ENCODE peak calls at places on chromosomes 6 and 20, in eight cellular contexts. W is HCT116, N is K562, U is HepG2, D is esophagus muscularis mucosa, L is prostate gland, J is SK-N-MC, R is SK-N-SH. F is an unnamed sample. For H3K9me3, the result is how much of the 10 kb centered on the place peaks cover.

GRCh38 chr6:3796396-3796795 is 44.9 kb upstream of the PXDC1 start:
- DNase-seq in W (no peak), N (no peak), U (no peak), D (no peak), L (no peak), J (no peak), R (no peak), F (no peak)

GRCh38 chr6:43973351-43973750 is 153.9 kb downstream of the MRPL14 start:
- DNase-seq in W (no peak), N (no peak), U (no peak), D (no peak), L (peak), J (no peak), R (no peak), F (peak)

GRCh38 chr6:19465760-19466159 is 371.4 kb upstream of the ID4 start:
- DNase-seq in W (no peak), N (no peak), U (no peak), D (no peak), L (peak), J (no peak), R (no peak), F (no peak)

GRCh38 chr6:28922841-28923317 is 906 bp downstream of the TRIM27 start:
- DNase-seq in W (no peak), N (no peak), U (no peak), D (no peak), L (peak), J (no peak), R (peak), F (no peak)

GRCh38 chr6:168985705-168986104 is 267.9 kb downstream of the THBS2 start:
- DNase-seq in W (no peak), N (no peak), U (no peak), D (no peak), L (no peak), J (no peak), R (no peak), F (no peak)

GRCh38 chr20:46056970-46057855 is 28.2 kb downstream of the SLC12A5 start:
- DNase-seq in W (no peak), N (peak), U (no peak), D (peak), L (no peak), J (no peak), R (no peak), F (no peak)

GRCh38 chr6:43936476-43936875 is 166.5 kb downstream of the VEGFA start:
- DNase-seq in W (no peak), N (no peak), U (no peak), D (no peak), L (no peak), J (no peak), R (peak), F (no peak)

GRCh38 chr6:25456249-25456648 is 177.1 kb downstream of the CARMIL1 start:
- DNase-seq in W (no peak), N (no peak), U (no peak), D (no peak), L (no peak), J (no peak), R (peak), F (no peak)

GRCh38 chr6:161152904-161153662 is 120.8 kb downstream of the AGPAT4 start:
- DNase-seq in W (no peak), N (peak), U (no peak), D (no peak), L (no peak), J (no peak), R (peak), F (no peak)

GRCh38 chr6:150696156-150696555 is 96.5 kb downstream of the PLEKHG1 start:
- DNase-seq in W (no peak), N (no peak), U (no peak), D (no peak), L (no peak), J (no peak), R (no peak), F (no peak)

GRCh38 chr6:147566244-147566898 is 57.9 kb downstream of the SAMD5 start:
- DNase-seq in W (no peak), N (no peak), U (no peak), D (no peak), L (no peak), J (no peak), R (no peak), F (no peak)

GRCh38 chr20:4062721-4063606 is 47.6 kb upstream of the RNF24 start:
- DNase-seq in W (no peak), N (no peak), U (peak), D (no peak), L (no peak), J (no peak), R (no peak), F (no peak)

GRCh38 chr6:27275025-27275956 is 27.8 kb downstream of the PRSS16 start:
- DNase-seq in W (peak), N (peak), U (no peak), D (no peak), L (no peak), J (no peak), R (peak), F (no peak)

GRCh38 chr20:44716309-44717106 is 1.3 kb downstream of the CCN5 start:
- DNase-seq in W (no peak), N (no peak), U (no peak), D (no peak), L (no peak), J (no peak), R (no peak), F (no peak)

GRCh38 chr6:39892490-39893129 is 41.7 kb downstream of the MOCS1 start:
- DNase-seq in W (peak), N (peak), U (peak), D (no peak), L (peak), J (no peak), R (peak), F (peak)

GRCh38 chr6:5471637-5472430 is 210.5 kb downstream of the FARS2 start:
- DNase-seq in W (no peak), N (no peak), U (no peak), D (no peak), L (no peak), J (no peak), R (peak), F (no peak)

GRCh38 chr6:163406830-163407229 is 7.7 kb upstream of the QKI start:
- DNase-seq in W (no peak), N (no peak), U (no peak), D (no peak), L (no peak), J (no peak), R (no peak), F (no peak)

GRCh38 chr20:57794600-57795346 is 85.0 kb upstream of the PMEPA1 start:
- DNase-seq in W (no peak), N (no peak), U (no peak), D (no peak), L (no peak), J (no peak), R (no peak), F (no peak)

GRCh38 chr6:85675030-85675819 is 32.5 kb upstream of the SYNCRIP start:
- DNase-seq in W (no peak), N (no peak), U (no peak), D (no peak), L (no peak), J (no peak), R (no peak), F (no peak)

GRCh38 chr6:110534731-110535164 is 58.3 kb upstream of the SLC22A16 start:
- DNase-seq in W (no peak), N (no peak), U (no peak), D (peak), L (peak), J (no peak), R (no peak), F (no peak)

GRCh38 chr6:10800810-10801209 is 37.5 kb downstream of the MAK start:
- DNase-seq in W (peak), N (no peak), U (peak), D (no peak), L (no peak), J (no peak), R (no peak), F (no peak)

GRCh38 chr6:71665931-71666330 is 220.4 kb upstream of the RIMS1 start:
- DNase-seq in W (no peak), N (no peak), U (no peak), D (no peak), L (no peak), J (no peak), R (no peak), F (no peak)

GRCh38 chr6:31750411-31751022 is 10.7 kb downstream of the MSH5 start:
- DNase-seq in W (no peak), N (no peak), U (no peak), D (no peak), L (no peak), J (no peak), R (no peak), F (no peak)

GRCh38 chr6:159693894-159694545 is 979 bp upstream of the SOD2 start:
- DNase-seq in W (no peak), N (peak), U (peak), D (no peak), L (peak), J (no peak), R (no peak), F (no peak)

GRCh38 chr6:96235927-96236326 is 220.2 kb downstream of the FUT9 start:
- DNase-seq in W (no peak), N (no peak), U (no peak), D (no peak), L (no peak), J (no peak), R (no peak), F (no peak)

GRCh38 chr6:139375239-139376053 is 998 bp upstream of the CITED2 start:
- DNase-seq in W (peak), N (peak), U (peak), D (peak), L (peak), J (peak), R (peak), F (peak)

GRCh38 chr20:3771552-3772058 is 4.1 kb upstream of the ADISSP start:
- DNase-seq in W (no peak), N (no peak), U (no peak), D (no peak), L (no peak), J (no peak), R (no peak), F (no peak)

GRCh38 chr6:7721654-7722053 is 4.2 kb upstream of the BMP6 start:
- DNase-seq in W (peak), N (no peak), U (peak), D (no peak), L (no peak), J (no peak), R (peak), F (no peak)

GRCh38 chr20:53238121-53238660 is 266.0 kb downstream of the TSHZ2 start:
- DNase-seq in W (no peak), N (no peak), U (no peak), D (no peak), L (no peak), J (no peak), R (no peak), F (no peak)

GRCh38 chr6:75502884-75503283 is 9.3 kb upstream of the FILIP1 start:
- DNase-seq in W (no peak), N (no peak), U (no peak), D (no peak), L (no peak), J (no peak), R (no peak), F (no peak)

GRCh38 chr6:41040101-41040910 is 1.3 kb upstream of the UNC5CL start:
- DNase-seq in W (no peak), N (peak), U (peak), D (no peak), L (no peak), J (no peak), R (no peak), F (no peak)

GRCh38 chr6:164108869-164109769 is 694.6 kb downstream of the QKI start:
- DNase-seq in W (no peak), N (no peak), U (no peak), D (no peak), L (peak), J (no peak), R (no peak), F (peak)

GRCh38 chr20:34037121-34037520 is 43.4 kb downstream of the RALY start:
- DNase-seq in W (no peak), N (peak), U (no peak), D (no peak), L (no peak), J (no peak), R (no peak), F (no peak)

GRCh38 chr20:31560900-31561598 is 44.0 kb upstream of the ID1 start:
- DNase-seq in W (peak), N (no peak), U (no peak), D (no peak), L (no peak), J (no peak), R (no peak), F (peak)
- TF ChIP-seq POLR2AphosphoS5 in W (peak), N (no peak), U (no peak), D (peak), L (no peak), J (peak), R (no peak), F (no peak)

DNA sequence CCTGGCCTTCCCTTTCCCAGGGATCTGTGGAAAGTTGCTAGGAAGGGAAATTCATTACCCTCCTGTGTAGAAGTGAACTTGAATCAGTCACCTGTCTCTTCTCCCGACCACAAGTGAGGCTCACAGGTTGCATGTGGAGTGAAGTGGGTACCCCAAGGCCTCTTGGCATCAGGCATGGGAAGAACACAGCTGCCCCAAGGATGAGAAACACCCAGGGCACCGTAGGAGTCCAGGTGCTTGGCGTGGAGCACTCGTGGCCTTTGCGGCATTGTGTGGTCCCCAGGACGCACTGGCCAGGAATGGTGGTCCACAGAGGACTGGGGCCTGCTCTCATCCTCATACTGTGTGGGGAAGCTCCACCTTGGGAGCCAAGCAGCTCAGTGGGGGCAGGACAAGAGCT is 47.5 kb upstream of the VSX1 start:
- DNase-seq in W (no peak), N (no peak), U (no peak), D (peak), L (no peak), J (no peak), R (no peak), F (no peak)
- H3K9me3 ChIP-seq in W (under half), N (under half), U (under half), D (under half), L (under half), J (under half), R (under half), F (under half)

GRCh38 chr20:63529180-63529860 is 7.9 kb downstream of the PTK6 start:
- DNase-seq in W (no peak), N (no peak), U (no peak), D (no peak), L (no peak), J (no peak), R (peak), F (no peak)

GRCh38 chr20:63531686-63532448 is 5.3 kb downstream of the PTK6 start:
- DNase-seq in W (no peak), N (no peak), U (no peak), D (no peak), L (no peak), J (no peak), R (peak), F (no peak)

GRCh38 chr20:63529861-63530787 is 7.1 kb downstream of the PTK6 start:
- DNase-seq in W (no peak), N (no peak), U (no peak), D (no peak), L (no peak), J (no peak), R (peak), F (no peak)

GRCh38 chr20:63532449-63532971 is 4.7 kb downstream of the PTK6 start:
- DNase-seq in W (no peak), N (no peak), U (no peak), D (no peak), L (no peak), J (no peak), R (peak), F (no peak)

DNA sequence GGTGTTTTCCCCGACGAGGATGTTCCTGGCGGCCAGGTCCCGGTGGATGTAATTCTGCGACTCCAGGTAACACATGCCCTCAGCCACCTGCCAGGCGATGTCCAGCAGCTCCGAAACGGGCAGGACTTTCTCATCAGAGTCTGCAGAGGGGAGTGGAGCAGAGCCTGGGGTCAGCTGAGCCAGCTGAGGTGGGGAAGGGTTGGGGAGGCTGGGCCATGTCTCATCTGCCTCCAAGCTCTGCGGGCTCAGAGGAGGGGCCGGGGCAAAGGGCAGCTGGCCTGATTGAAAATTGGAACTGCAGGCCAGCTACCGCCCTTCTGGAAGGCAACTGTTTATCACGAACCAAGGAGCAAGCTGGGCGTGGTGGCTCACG is 6.4 kb downstream of the PTK6 start:
- DNase-seq in W (no peak), N (no peak), U (no peak), D (no peak), L (no peak), J (no peak), R (peak), F (no peak)
- TF ChIP-seq POLR2AphosphoS5 in W (no peak), N (no peak), U (no peak), D (no peak), L (no peak), J (no peak), R (no peak), F (no peak)

DNA sequence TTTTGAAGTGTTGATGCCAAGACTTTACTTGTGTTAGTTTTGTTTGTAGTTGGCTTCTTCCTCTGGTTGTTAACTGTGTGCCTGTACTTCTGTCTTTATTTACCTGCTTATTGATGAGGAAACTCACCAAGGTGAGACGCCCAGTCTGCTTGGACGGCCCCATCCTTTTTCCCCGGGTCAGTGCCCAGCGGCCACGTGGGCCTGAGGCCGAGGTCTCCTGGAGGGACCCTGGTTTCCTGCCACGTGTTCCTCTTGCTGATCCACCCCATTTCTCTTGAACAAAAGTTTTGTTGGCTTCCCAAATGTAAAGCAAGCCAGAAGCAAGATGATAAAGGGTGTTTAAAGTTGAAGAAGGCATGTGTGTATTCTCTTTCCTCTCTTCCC is 24.8 kb downstream of the DUSP22 start:
- DNase-seq in W (no peak), N (no peak), U (no peak), D (no peak), L (no peak), J (no peak), R (no peak), F (no peak)
- H3K9me3 ChIP-seq in W (under half), N (under half), U (under half), D (under half), L (under half), J (under half), R (under half), F (under half)

DNA sequence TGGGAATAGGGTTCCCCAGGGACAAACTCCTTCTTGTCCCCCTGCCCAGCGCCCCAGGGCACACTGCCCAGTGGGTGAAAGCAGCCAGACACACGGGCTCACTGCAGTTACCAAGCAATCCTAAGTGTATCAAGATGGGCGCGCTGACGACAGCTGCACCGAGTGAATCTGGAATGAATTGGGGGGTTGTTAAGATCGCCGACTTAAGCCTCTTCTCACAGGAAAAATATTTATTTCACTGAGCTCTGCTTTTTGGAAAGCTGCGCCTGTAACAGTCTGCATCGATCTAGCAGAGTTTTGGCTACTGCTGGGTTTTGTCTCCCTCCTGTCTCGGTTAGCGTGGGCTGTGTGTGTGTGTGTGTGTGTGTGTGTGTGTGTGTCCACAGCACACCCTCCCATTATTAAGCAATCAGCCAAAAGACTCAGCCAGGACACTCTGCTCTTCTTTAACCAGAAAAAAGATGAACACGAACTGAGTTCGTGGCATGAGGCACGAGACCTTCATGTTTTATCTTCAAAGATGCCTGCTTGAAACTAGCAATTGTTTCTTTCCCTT is 35.9 kb downstream of the RIPOR3 start:
- DNase-seq in W (no peak), N (no peak), U (no peak), D (no peak), L (no peak), J (no peak), R (peak), F (peak)
- TF ChIP-seq POLR2AphosphoS5 in W (no peak), N (no peak), U (no peak), D (peak), L (no peak), J (no peak), R (no peak), F (peak)

GRCh38 chr20:13995841-13996240 is 525 bp downstream of the MACROD2 start:
- DNase-seq in W (no peak), N (no peak), U (no peak), D (no peak), L (peak), J (no peak), R (peak), F (no peak)

GRCh38 chr20:13990465-13990864 is at the start of gene SEL1L2:
- DNase-seq in W (no peak), N (no peak), U (no peak), D (no peak), L (no peak), J (no peak), R (peak), F (no peak)

GRCh38 chr20:13996265-13996664 is 949 bp downstream of the MACROD2 start:
- DNase-seq in W (no peak), N (no peak), U (no peak), D (no peak), L (no peak), J (no peak), R (no peak), F (no peak)

GRCh38 chr20:13991311-13991710 is 897 bp upstream of the SEL1L2 start:
- DNase-seq in W (no peak), N (no peak), U (no peak), D (no peak), L (no peak), J (no peak), R (no peak), F (no peak)

GRCh38 chr20:13995086-13995665 is at the start of gene MACROD2:
- DNase-seq in W (peak), N (no peak), U (peak), D (no peak), L (peak), J (no peak), R (peak), F (peak)
- H3K9me3 ChIP-seq in W (under half), N (under half), U (under half), D (under half), L (under half), J (under half), R (under half), F (under half)

F was measured in breast epithelium.